ENCODE peak calls at places on chromosomes 11 and 22, in four cellular contexts. N, W, Q and G are unnamed samples.
A peak's percentile ranks its signal among the peaks of the same experiment; 100 is the strongest.

GRCh38 chr11:106854429-106854828 is 163.8 kb downstream of the GUCY1A2 start:
- DNase-seq in Q (no peak), W (no peak), N (no peak), G (no peak)

GRCh38 chr11:124644426-124645280 is 22.0 kb downstream of the TBRG1 start:
- DNase-seq in N (peak; percentile 86), Q (peak; percentile 61), W (peak; percentile 46), G (peak; percentile 71)

GRCh38 chr11:81070948-81071347 is 1630.1 kb upstream of the TENM4 start:
- DNase-seq in Q (no peak), N (no peak), W (no peak), G (peak; percentile 16)

GRCh38 chr22:41562461-41562860 is 1.7 kb downstream of the CSDC2 start:
- DNase-seq in N (peak; percentile 57), Q (no peak), W (no peak), G (peak; percentile 32)

GRCh38 chr11:131108780-131109179 is 192.5 kb upstream of the SNX19 start:
- DNase-seq in W (no peak), Q (no peak), N (no peak), G (no peak)

GRCh38 chr11:63212742-63213141 is 30.7 kb downstream of the SLC22A25 start:
- DNase-seq in W (no peak), Q (peak; percentile 28), N (peak; percentile 54), G (peak; percentile 7)

GRCh38 chr11:100863080-100863581 is 176.0 kb downstream of the ARHGAP42 start:
- DNase-seq in W (peak; percentile 33), Q (no peak), N (no peak), G (peak; percentile 62)

GRCh38 chr22:25016311-25016710 is 63.8 kb downstream of the KIAA1671 start:
- DNase-seq in N (no peak), W (no peak), Q (no peak), G (no peak)

GRCh38 chr22:19929586-19930302 is 11.8 kb upstream of the COMT start:
- DNase-seq in W (no peak), Q (no peak), N (no peak), G (no peak)

GRCh38 chr22:50688448-50688847 is 15.8 kb downstream of the SHANK3 start:
- DNase-seq in W (no peak), N (no peak), Q (no peak), G (peak; percentile 4)

GRCh38 chr11:12832828-12833227 is 158.6 kb downstream of the TEAD1 start:
- DNase-seq in Q (no peak), N (no peak), W (no peak), G (no peak)

GRCh38 chr11:111512296-111513239 is at the start of gene BTG4:
- DNase-seq in W (no peak), N (peak; percentile 83), Q (peak; percentile 75), G (peak; percentile 27)

GRCh38 chr11:46333129-46333947 is 13.9 kb upstream of the DGKZ start:
- DNase-seq in Q (peak; percentile 87), N (peak; percentile 77), W (no peak), G (no peak)

GRCh38 chr11:34030386-34030785 is 21.1 kb upstream of the CAPRIN1 start:
- DNase-seq in Q (no peak), N (no peak), W (no peak), G (no peak)

GRCh38 chr11:45022294-45023064 is 71.8 kb upstream of the TP53I11 start:
- DNase-seq in W (no peak), N (peak; percentile 66), Q (no peak), G (no peak)

GRCh38 chr11:45087761-45088160 is 58.7 kb upstream of the PRDM11 start:
- DNase-seq in N (no peak), W (no peak), Q (no peak), G (no peak)

GRCh38 chr11:46392421-46393230 is 1.1 kb upstream of the CHRM4 start:
- DNase-seq in Q (peak; percentile 99), N (peak; percentile 97), W (peak; percentile 76), G (peak; percentile 70)

GRCh38 chr11:74925281-74925680 is 23.6 kb downstream of the XRRA1 start:
- DNase-seq in W (no peak), N (no peak), Q (no peak), G (no peak)

GRCh38 chr11:73342633-73343032 is 33.6 kb upstream of the RELT start:
- DNase-seq in Q (peak; percentile 90), W (no peak), N (no peak), G (no peak)

GRCh38 chr22:25084405-25085107 is 115.1 kb upstream of the CRYBB3 start:
- DNase-seq in Q (no peak), N (no peak), W (no peak), G (no peak)

GRCh38 chr22:20039683-20040325 is 18.9 kb downstream of the TANGO2 start:
- DNase-seq in N (no peak), W (no peak), Q (no peak), G (no peak)

GRCh38 chr11:62398011-62398994 is 20.5 kb upstream of the SCGB1A1 start:
- DNase-seq in W (no peak), N (peak; percentile 75), Q (peak; percentile 75), G (no peak)

GRCh38 chr22:20272174-20272573 is 4.1 kb upstream of the RTN4R start:
- DNase-seq in N (no peak), W (no peak), Q (no peak), G (no peak)

GRCh38 chr11:69213315-69213714 is 57.6 kb downstream of the SMIM38 start:
- DNase-seq in W (no peak), N (peak; percentile 20), Q (no peak), G (no peak)

GRCh38 chr22:40922484-40923303 is 28.5 kb upstream of the RBX1 start:
- DNase-seq in N (no peak), Q (peak; percentile 42), W (peak; percentile 37), G (no peak)

GRCh38 chr11:122578168-122578825 is 77.2 kb upstream of the UBASH3B start:
- DNase-seq in N (no peak), W (no peak), Q (no peak), G (peak; percentile 13)

GRCh38 chr11:47488111-47488510 is 39.2 kb upstream of the RAPSN start:
- DNase-seq in N (no peak), W (no peak), Q (no peak), G (no peak)

GRCh38 chr11:9267680-9268079 is 2.5 kb upstream of the DENND5A start:
- DNase-seq in W (no peak), Q (peak; percentile 39), N (peak; percentile 60), G (no peak)

GRCh38 chr11:134762248-134763029 is 350.4 kb upstream of the B3GAT1 start:
- DNase-seq in N (peak; percentile 41), Q (peak; percentile 58), W (no peak), G (no peak)

GRCh38 chr11:110077866-110078325 is 15.3 kb upstream of the ZC3H12C start:
- DNase-seq in Q (no peak), N (no peak), W (peak; percentile 51), G (no peak)